ENCODE peak calls at places on chromosomes 6 and 20, in eight cellular contexts. F, K, Z, W, G, Q, Y and V are unnamed samples.

GRCh38 chr6:9540534-9541126 is 874.2 kb downstream of the TFAP2A start:
- DNase-seq in F (no peak), K (peak), Z (peak), W (no peak), G (no peak), Q (peak), Y (peak), V (no peak)

GRCh38 chr20:7155282-7155681 is 387.8 kb downstream of the BMP2 start:
- DNase-seq in F (no peak), K (no peak), Z (no peak), W (no peak), G (no peak), Q (no peak), Y (no peak), V (no peak)

GRCh38 chr6:76992553-76992952 is 470.7 kb downstream of the HTR1B start:
- DNase-seq in F (no peak), K (no peak), Z (no peak), W (no peak), G (no peak), Q (no peak), Y (peak), V (no peak)

GRCh38 chr6:36729169-36729549 is 31.5 kb downstream of the RAB44 start:
- DNase-seq in F (no peak), K (no peak), Z (no peak), W (no peak), G (no peak), Q (peak), Y (no peak), V (no peak)

GRCh38 chr20:38141154-38141888 is 23.7 kb downstream of the TGM2 start:
- DNase-seq in F (no peak), K (no peak), Z (no peak), W (no peak), G (peak), Q (no peak), Y (no peak), V (no peak)

GRCh38 chr6:56433119-56433518 is 185.7 kb upstream of the COL21A1 start:
- DNase-seq in F (no peak), K (no peak), Z (no peak), W (no peak), G (no peak), Q (no peak), Y (no peak), V (no peak)

GRCh38 chr20:23245553-23246128 is 105.0 kb upstream of the NXT1 start:
- DNase-seq in F (peak), K (peak), Z (peak), W (peak), G (peak), Q (no peak), Y (peak), V (peak)

GRCh38 chr6:71527831-71528377 is 239.3 kb downstream of the OGFRL1 start:
- DNase-seq in F (no peak), K (no peak), Z (no peak), W (no peak), G (no peak), Q (no peak), Y (no peak), V (no peak)

GRCh38 chr6:136016228-136017225 is 165.0 kb downstream of the PDE7B start:
- DNase-seq in F (no peak), K (no peak), Z (no peak), W (no peak), G (no peak), Q (peak), Y (no peak), V (no peak)

GRCh38 chr20:14259691-14260090 is 77.7 kb downstream of the FLRT3 start:
- DNase-seq in F (no peak), K (peak), Z (no peak), W (no peak), G (no peak), Q (no peak), Y (no peak), V (no peak)

GRCh38 chr20:19880256-19881079 is 122.4 kb downstream of the RIN2 start:
- DNase-seq in F (no peak), K (no peak), Z (peak), W (no peak), G (peak), Q (no peak), Y (no peak), V (no peak)

GRCh38 chr6:34234667-34235604 is 1.7 kb upstream of the HMGA1 start:
- DNase-seq in F (no peak), K (peak), Z (no peak), W (peak), G (peak), Q (no peak), Y (peak), V (no peak)

GRCh38 chr6:110341671-110342304 is 16.4 kb downstream of the METTL24 start:
- DNase-seq in F (no peak), K (peak), Z (peak), W (no peak), G (no peak), Q (no peak), Y (peak), V (no peak)
- TF ChIP-seq CTCF in F (peak), K (peak), Z (peak), W (no peak), G (no peak), Q (peak), Y (peak), V (peak)

GRCh38 chr20:62136283-62137091 is 6.7 kb downstream of the PSMA7 start:
- DNase-seq in F (peak), K (peak), Z (peak), W (peak), G (peak), Q (peak), Y (peak), V (no peak)

GRCh38 chr20:62135573-62136266 is 7.5 kb downstream of the PSMA7 start:
- DNase-seq in F (no peak), K (no peak), Z (no peak), W (no peak), G (no peak), Q (no peak), Y (no peak), V (no peak)

GRCh38 chr20:62137478-62138203 is 5.6 kb downstream of the PSMA7 start:
- DNase-seq in F (no peak), K (no peak), Z (no peak), W (no peak), G (no peak), Q (no peak), Y (no peak), V (no peak)

GRCh38 chr20:62138204-62138543 is 5.0 kb downstream of the PSMA7 start:
- DNase-seq in F (no peak), K (no peak), Z (no peak), W (no peak), G (no peak), Q (no peak), Y (no peak), V (no peak)

DNA sequence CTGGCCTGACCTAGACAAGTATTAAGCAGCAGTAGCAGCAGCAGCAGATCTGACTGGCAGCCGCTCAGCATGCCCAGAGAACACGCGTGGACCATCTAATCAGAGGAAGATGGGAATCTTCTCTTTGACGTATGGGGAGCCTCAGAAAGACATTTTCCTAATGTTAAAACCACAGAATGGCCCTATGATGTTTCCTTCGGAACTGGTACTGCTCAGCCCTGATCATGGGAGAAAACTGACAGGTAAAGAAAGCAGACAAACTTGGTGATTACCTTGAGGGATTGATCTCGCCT is 6.2 kb downstream of the PSMA7 start:
- DNase-seq in F (no peak), K (no peak), Z (no peak), W (no peak), G (no peak), Q (no peak), Y (no peak), V (no peak)
- TF ChIP-seq CTCF in F (peak), K (no peak), Z (no peak), W (peak), G (no peak), Q (peak), Y (peak), V (no peak)

DNA sequence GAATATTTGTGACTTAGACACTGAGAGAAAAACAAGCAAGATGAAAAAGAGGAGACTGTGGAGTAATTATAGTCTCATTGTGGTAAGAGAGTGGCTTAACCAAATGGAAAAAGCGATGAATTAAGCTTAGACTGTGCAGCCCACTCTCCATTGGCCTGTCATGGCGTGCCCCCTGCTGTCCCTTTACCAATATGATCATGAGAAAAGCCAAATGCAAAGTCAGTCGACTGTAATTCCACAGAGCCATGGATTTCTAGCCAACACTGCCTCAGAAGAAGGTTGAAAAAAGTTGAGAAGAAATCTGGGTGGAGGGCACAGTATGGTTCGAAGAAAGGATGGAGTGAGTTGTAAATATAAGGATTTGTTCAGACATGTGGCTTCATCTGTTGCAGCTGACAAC is 251.3 kb downstream of the DOK5 start:
- DNase-seq in F (no peak), K (no peak), Z (no peak), W (no peak), G (no peak), Q (peak), Y (no peak), V (no peak)
- TF ChIP-seq CTCF in F (no peak), K (no peak), Z (peak), W (no peak), G (no peak), Q (peak), Y (no peak), V (no peak)

GRCh38 chr6:91412532-91412931 is 825.7 kb upstream of the MAP3K7 start:
- DNase-seq in F (no peak), K (no peak), Z (no peak), W (no peak), G (no peak), Q (no peak), Y (no peak), V (no peak)
- TF ChIP-seq CTCF in F (no peak), K (no peak), Z (no peak), W (no peak), G (no peak), Q (no peak), Y (no peak), V (no peak)

GRCh38 chr6:159972506-159973268 is 3.8 kb downstream of the IGF2R start:
- DNase-seq in F (no peak), K (no peak), Z (no peak), W (no peak), G (no peak), Q (no peak), Y (no peak), V (no peak)

GRCh38 chr6:159974932-159975331 is 6.0 kb downstream of the IGF2R start:
- DNase-seq in F (no peak), K (no peak), Z (no peak), W (no peak), G (no peak), Q (no peak), Y (no peak), V (peak)

GRCh38 chr6:159973406-159973805 is 4.5 kb downstream of the IGF2R start:
- DNase-seq in F (no peak), K (no peak), Z (no peak), W (no peak), G (no peak), Q (no peak), Y (no peak), V (no peak)

GRCh38 chr6:159971341-159972178 is 2.7 kb downstream of the IGF2R start:
- DNase-seq in F (no peak), K (no peak), Z (no peak), W (no peak), G (no peak), Q (no peak), Y (no peak), V (no peak)

GRCh38 chr6:159973951-159974350 is 5.1 kb downstream of the IGF2R start:
- DNase-seq in F (no peak), K (no peak), Z (peak), W (no peak), G (no peak), Q (peak), Y (no peak), V (no peak)
- TF ChIP-seq CTCF in F (no peak), K (no peak), Z (no peak), W (no peak), G (no peak), Q (no peak), Y (no peak), V (no peak)